ENCODE peak calls at places on chromosomes 2 and 18, in four cellular contexts. B is AG09309, H is brain microvascular endothelial cell, V is body of pancreas. N is an unnamed sample.

GRCh38 chr2:68762665-68763064 is 28.1 kb downstream of the ARHGAP25 start:
- DNase-seq in V (no peak), B (no peak), H (peak), N (no peak)

GRCh38 chr2:207504513-207505171 is 25.1 kb upstream of the CREB1 start:
- DNase-seq in H (peak), B (no peak), V (no peak), N (peak)

GRCh38 chr2:42013409-42013808 is 34.4 kb upstream of the PKDCC start:
- DNase-seq in V (no peak), B (no peak), H (no peak), N (no peak)

GRCh38 chr18:32674491-32674890 is 98.3 kb downstream of the KLHL14 start:
- DNase-seq in H (no peak), V (no peak), B (no peak), N (no peak)

GRCh38 chr2:224220581-224221255 is 181.2 kb downstream of the FAM124B start:
- DNase-seq in H (peak), V (no peak), B (peak), N (no peak)

GRCh38 chr2:232441147-232441651 is 14.8 kb upstream of the ALPI start:
- DNase-seq in V (no peak), H (no peak), B (no peak), N (no peak)

GRCh38 chr2:64525323-64525625 is 1.1 kb downstream of the AFTPH start:
- DNase-seq in H (peak), V (peak), B (no peak), N (no peak)

GRCh38 chr2:72367530-72368225 is 220.0 kb upstream of the CYP26B1 start:
- DNase-seq in V (peak), H (peak), B (peak), N (peak)

GRCh38 chr2:47277187-47277586 is 122.1 kb upstream of the STPG4 start:
- DNase-seq in V (no peak), B (no peak), H (no peak), N (no peak)

GRCh38 chr18:44911773-44912172 is 231.1 kb downstream of the SETBP1 start:
- DNase-seq in V (no peak), H (no peak), B (no peak), N (no peak)

GRCh38 chr2:164542584-164543021 is 78.7 kb downstream of the GRB14 start:
- DNase-seq in V (no peak), H (peak), B (peak), N (peak)

GRCh38 chr2:7940120-7940386 is 741.8 kb upstream of the ID2 start:
- DNase-seq in B (no peak), H (no peak), V (no peak), N (no peak)

GRCh38 chr2:186977433-186978045 is 128.6 kb upstream of the ZSWIM2 start:
- DNase-seq in V (no peak), H (no peak), B (no peak), N (no peak)

GRCh38 chr2:163556511-163556910 is 179.3 kb downstream of the FIGN start:
- DNase-seq in B (no peak), V (no peak), H (peak), N (peak)

GRCh38 chr2:58992062-58992736 is 751.1 kb upstream of the FANCL start:
- DNase-seq in V (no peak), B (no peak), H (peak), N (no peak)

GRCh38 chr2:205369813-205370212 is 312.5 kb upstream of the NRP2 start:
- DNase-seq in H (no peak), V (no peak), B (no peak), N (no peak)

GRCh38 chr2:143489135-143489534 is 359.9 kb downstream of the ARHGAP15 start:
- DNase-seq in H (peak), B (peak), V (no peak), N (peak)

GRCh38 chr2:44291281-44292248 is 16.3 kb downstream of the SLC3A1 start:
- DNase-seq in B (peak), V (peak), H (peak), N (peak)
- H3K4me3 ChIP-seq in B (no peak), V (no peak), H (peak), N (no peak)

DNA sequence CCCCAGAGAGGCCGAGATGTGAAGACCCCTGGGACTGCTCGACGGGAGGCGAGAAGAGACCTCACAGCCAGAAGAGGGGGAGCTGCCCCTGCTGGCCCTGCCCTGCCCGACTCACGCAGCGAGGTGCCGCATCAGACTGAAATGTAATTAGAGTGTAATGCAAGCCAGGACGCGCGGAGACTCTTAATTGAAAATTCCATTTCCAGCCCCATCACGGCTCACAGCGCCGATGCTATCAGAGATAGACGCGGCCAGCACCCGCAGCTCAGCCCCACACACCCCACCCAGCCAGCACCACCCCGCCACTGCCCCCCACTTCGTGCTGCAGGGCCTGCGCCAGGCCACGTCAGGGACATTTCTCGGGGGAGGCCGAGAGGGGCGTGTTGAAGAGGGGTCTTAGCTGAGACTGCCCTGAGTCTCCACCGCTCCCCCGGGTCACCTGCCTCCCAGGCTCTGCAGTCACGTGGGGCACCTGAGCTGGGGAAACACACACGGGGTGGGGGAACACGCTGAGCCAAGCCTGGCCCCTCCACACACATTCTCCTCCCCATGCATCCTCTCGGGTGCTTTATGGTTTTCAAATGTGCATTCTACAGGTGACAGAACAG is 78.1 kb downstream of the TEX51 start:
- DNase-seq in H (no peak), V (no peak), B (no peak), N (no peak)
- TF ChIP-seq CTCF in H (no peak), V (no peak), B (no peak), N (no peak)

DNA sequence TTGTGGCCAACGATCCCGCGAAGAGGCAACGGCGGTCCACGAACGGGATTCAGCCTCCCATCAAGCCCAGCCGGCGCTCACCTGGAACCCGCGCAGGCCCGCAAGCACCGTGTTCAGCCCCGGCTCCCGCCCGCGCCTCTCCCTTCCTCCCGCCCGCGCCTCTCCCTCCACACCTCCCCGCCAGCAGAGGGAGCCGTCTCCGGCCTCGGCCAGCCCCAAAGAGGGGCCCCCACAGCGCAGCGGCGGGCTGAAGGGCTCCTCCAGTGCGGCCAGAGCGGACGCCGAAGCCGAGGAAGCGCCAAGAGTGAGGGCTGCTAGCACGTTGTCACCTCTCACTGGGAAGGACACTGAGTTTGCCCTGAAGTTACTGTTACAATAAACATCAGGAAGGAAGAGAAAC is 55.3 kb upstream of the LAPTM4A start:
- DNase-seq in B (no peak), H (no peak), V (peak), N (no peak)
- H3K4me3 ChIP-seq in B (no peak), H (peak), V (no peak), N (no peak)

DNA sequence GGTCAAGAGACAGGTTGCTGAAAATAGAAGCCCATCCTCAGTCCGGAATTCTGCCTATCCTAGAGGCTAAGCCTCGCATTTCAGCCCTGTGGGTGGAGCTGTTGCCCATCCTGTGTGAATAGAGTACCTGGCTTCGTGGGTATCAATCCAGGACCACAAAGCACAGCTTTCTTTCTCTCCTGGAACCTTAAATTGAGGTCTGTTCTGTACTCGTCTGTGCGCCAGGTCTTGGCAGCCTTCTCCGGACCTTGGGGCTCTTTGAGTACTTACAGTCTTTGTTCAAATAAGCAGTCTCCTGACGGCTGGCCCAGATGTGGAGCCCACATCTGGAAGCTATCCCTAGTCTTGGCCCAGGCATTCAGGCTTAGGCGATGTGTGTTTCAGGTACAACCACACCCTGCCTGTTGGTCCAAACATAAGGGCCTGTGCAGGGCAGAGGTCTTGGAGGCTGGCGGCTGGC is 294.3 kb downstream of the BCL2 start:
- DNase-seq in B (no peak), H (no peak), V (peak), N (no peak)
- TF ChIP-seq CTCF in B (no peak), H (peak), V (peak), N (peak)

GRCh38 chr2:43995733-43996533 is at the start of gene LRPPRC:
- DNase-seq in H (peak), V (peak), B (peak), N (peak)
- H3K4me3 ChIP-seq in H (peak), V (peak), B (peak), N (peak)

GRCh38 chr2:219457784-219458369 is 23.2 kb downstream of the SPEG start:
- DNase-seq in H (no peak), B (no peak), V (no peak), N (no peak)
- TF ChIP-seq CTCF in H (no peak), B (no peak), V (no peak), N (no peak)

GRCh38 chr2:74845217-74845751 is 11.4 kb downstream of the HK2 start:
- DNase-seq in B (peak), H (peak), V (peak), N (peak)
- H3K4me3 ChIP-seq in B (no peak), H (no peak), V (no peak), N (no peak)

DNA sequence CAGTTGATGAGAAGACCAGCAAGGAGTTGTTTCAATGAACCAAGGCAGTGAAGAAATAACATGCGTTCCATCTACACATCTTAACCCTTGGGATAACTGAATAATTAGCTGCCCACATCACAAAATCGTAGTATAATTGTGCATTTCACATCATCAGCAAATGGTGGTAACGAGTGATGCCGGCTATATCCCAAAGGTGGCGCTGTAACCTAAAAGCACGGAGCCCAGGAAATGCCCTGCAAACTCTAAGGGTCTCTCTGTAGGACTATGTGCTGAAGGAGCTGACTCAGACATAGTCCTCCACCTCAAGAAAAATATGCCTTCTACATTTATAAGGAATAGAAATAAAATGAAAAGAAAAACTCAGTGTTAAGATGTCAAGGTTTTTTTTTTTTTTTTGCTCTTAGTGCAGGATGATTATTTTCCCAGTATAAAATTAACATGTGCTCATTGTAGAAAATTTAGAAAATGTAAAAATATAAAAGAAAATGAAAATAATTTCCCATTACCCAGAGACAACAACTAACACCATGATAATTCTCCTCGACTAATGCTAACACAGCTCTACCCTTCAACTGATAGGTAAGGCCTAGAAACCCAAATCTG is 23.1 kb upstream of the DSG3 start:
- DNase-seq in H (peak), V (peak), B (no peak), N (peak)
- TF ChIP-seq CTCF in H (peak), V (peak), B (peak), N (peak)

DNA sequence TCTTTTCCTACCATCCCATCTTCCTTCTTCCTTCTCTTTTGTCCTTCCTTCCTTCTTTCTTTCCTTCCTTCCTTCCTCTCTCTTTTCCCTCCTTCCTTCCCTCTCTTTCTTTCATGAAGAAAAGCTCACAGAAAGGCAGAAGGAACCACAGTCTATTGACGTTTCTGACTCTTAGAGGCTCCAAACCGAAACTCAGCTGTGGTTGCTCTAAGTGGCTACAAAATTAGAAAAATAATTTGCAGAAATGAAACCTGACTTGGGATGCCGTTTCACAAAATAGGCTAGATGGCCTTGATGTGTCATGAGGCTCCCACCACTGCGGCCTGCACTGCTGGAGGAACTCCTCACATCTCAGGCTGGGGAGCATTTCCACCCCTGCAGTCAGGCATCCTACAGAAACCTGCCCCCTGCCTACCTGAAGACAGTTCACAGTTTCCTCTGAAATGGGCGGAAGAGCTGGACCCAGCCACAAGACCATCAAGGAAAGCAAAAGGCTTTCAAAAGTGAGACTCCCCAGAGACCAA is 165.6 kb downstream of the SMAD7 start:
- DNase-seq in V (peak), B (no peak), H (no peak), N (no peak)
- H3K4me3 ChIP-seq in V (no peak), B (no peak), H (no peak), N (no peak)

N was measured in astrocyte of the cerebellum.